ENCODE peak calls at places on chromosomes 7 and 10, in four cellular contexts. G is A549, S is WTC11, W is K562. L is an unnamed sample.

GRCh38 chr7:584122-584465 is 64.4 kb upstream of the PDGFA start:
- DNase-seq in W (no peak), S (no peak), G (no peak), L (no peak)

GRCh38 chr7:130940907-130941306 is 206.9 kb upstream of the KLF14 start:
- DNase-seq in S (no peak), W (no peak), G (no peak), L (no peak)

GRCh38 chr7:38905026-38905759 is 3.8 kb downstream of the VPS41 start:
- DNase-seq in W (no peak), G (no peak), S (no peak), L (no peak)

GRCh38 chr7:46153951-46154787 is 233.1 kb upstream of the IGFBP3 start:
- DNase-seq in W (no peak), G (peak), S (no peak), L (peak)

GRCh38 chr7:139886899-139887298 is 57.8 kb downstream of the TBXAS1 start:
- DNase-seq in S (no peak), W (no peak), G (no peak), L (no peak)

GRCh38 chr7:121153411-121153810 is 164.9 kb downstream of the CPED1 start:
- DNase-seq in W (no peak), G (no peak), S (no peak), L (no peak)

GRCh38 chr10:93505075-93505474 is 8.7 kb downstream of the CEP55 start:
- DNase-seq in G (no peak), W (no peak), S (no peak), L (no peak)

GRCh38 chr7:29177963-29178612 is 16.5 kb upstream of the CHN2 start:
- DNase-seq in S (no peak), W (no peak), G (no peak), L (no peak)

GRCh38 chr7:78326870-78327269 is 528.3 kb downstream of the PHTF2 start:
- DNase-seq in W (no peak), S (no peak), G (no peak), L (no peak)

GRCh38 chr7:107725138-107725740 is 18.7 kb upstream of the CBLL1 start:
- DNase-seq in W (peak), G (peak), S (peak), L (peak)

GRCh38 chr10:30398193-30398592 is 35.8 kb upstream of the MAP3K8 start:
- DNase-seq in G (no peak), W (no peak), S (no peak), L (no peak)

GRCh38 chr7:18175801-18176450 is 148.3 kb upstream of the PRPS1L1 start:
- DNase-seq in S (no peak), G (peak), W (peak), L (peak)

GRCh38 chr10:45422207-45422606 is 48.2 kb downstream of the ALOX5 start:
- DNase-seq in W (no peak), S (no peak), G (no peak), L (no peak)

GRCh38 chr7:20172736-20173334 is 44.3 kb downstream of the MACC1 start:
- DNase-seq in W (peak), S (peak), G (peak), L (peak)

GRCh38 chr10:97230146-97230545 is 44.4 kb upstream of the SLIT1 start:
- DNase-seq in W (no peak), G (no peak), S (no peak), L (no peak)
- TF ChIP-seq NR3C1 in W (no peak), G (no peak), S (no peak), L (no peak)

DNA sequence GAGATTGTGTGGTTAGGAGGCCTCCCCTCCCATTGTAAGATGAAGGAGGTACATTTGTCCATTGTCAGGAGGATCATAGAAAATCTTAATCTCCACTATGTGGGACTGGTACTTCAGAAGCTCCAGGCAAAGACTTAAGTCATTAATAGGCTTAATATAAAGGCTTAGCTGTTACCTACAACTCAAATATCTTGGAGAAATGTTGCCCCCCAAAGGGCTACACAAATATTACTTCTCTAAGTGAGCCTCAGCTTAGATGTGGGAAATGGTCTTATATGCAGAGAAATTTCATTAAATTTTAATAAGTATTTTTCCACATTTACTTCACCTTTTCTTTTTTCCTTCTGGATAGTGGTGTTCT is 27.2 kb downstream of the TAS2R41 start:
- DNase-seq in S (no peak), W (no peak), G (no peak), L (no peak)
- TF ChIP-seq NR3C1 in S (no peak), W (no peak), G (no peak), L (no peak)

DNA sequence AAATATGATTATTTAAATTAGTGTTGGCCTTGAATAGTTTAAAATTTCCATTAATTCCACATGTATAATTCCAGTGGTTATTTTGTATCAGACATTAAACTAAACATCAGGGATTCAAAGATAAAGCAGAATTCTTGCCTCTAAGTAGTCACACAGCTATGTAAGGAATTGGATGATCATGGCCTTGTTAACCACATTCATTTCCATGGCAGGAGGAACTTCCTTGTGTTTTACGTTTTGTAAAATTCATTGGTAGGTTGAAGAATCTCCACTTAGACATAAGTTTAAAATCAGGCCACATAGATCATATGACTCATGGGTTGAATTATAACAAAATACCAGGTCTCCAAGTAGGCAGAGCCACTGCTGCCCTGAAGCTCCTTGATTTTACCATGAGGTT is 289.7 kb downstream of the PLXDC2 start:
- DNase-seq in G (no peak), S (no peak), W (no peak), L (no peak)
- TF ChIP-seq NR3C1 in G (no peak), S (no peak), W (no peak), L (no peak)

GRCh38 chr7:36260481-36260880 is 107.4 kb downstream of the EEPD1 start:
- DNase-seq in W (no peak), G (no peak), S (no peak), L (no peak)
- TF ChIP-seq NR3C1 in W (no peak), G (no peak), S (no peak), L (no peak)

DNA sequence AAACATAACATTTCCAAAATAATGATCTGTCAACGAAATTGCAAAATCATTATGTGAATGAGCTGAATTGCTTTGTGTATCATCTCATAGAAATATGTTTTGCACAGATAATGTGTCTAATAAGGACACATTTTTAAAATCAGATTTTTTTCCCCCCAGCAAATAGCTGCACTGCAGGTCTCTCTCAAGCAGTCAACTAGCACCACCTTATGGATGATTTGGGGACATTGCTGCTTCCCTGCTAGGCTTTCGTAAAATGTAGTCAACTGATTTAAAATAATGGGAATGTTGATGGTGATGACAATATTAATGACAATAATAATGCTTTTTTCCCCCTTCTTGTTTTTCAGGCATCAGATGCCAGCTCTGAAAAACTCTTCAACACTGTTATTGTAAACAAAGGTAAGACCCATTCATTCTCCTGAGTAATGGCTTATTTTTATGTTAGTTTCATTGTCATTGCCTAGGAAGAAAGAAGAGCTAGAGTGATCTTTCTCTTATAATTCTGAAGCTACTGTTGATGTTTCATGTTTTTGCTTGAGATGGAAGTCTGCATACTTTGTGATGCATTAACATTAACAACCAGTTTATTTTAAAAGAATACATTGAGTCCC is 433.6 kb upstream of the GALNT17 start:
- DNase-seq in W (peak), S (no peak), G (peak), L (peak)
- TF ChIP-seq NR3C1 in W (no peak), S (no peak), G (no peak), L (no peak)

GRCh38 chr7:138116156-138116555 is 39.9 kb downstream of the AKR1D1 start:
- DNase-seq in W (no peak), G (peak), S (no peak), L (no peak)
- TF ChIP-seq NR3C1 in W (no peak), G (no peak), S (no peak), L (no peak)

GRCh38 chr7:151440799-151441443 is 980 bp upstream of the CRYGN start:
- DNase-seq in S (no peak), W (no peak), G (no peak), L (no peak)
- TF ChIP-seq NR3C1 in S (no peak), W (no peak), G (no peak), L (no peak)

DNA sequence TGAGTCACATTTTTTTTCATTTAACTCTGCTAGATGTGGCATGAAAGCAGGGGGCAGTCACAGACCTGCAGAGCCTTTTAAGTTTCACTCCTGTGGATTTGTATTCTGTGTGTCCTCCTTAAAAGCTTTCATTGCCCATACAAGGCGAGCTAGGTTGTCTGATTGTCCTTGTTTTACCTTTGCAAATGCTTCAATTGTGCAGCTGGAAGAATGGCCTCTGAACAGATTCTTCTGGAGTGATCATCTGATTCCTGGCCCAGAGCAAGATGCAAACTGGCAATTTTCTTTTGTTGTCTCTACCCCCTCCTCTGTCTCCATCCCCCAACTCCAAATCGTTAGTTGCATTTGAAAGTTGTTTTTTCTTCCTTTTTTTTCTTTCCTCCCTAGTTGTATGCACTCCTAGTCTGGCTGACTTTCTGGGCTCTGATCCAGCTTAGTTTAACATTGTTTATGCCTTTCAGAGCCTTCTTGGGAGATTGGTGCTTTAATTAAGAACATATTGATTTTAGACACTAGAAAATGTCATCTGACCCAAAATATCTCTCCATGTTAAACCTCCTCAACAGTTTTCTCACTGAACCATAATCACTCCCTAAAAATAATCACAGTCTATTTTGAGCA is 150.2 kb downstream of the REEP3 start:
- DNase-seq in S (no peak), G (no peak), W (no peak), L (no peak)
- TF ChIP-seq NR3C1 in S (no peak), G (no peak), W (no peak), L (no peak)

GRCh38 chr10:72846225-72846624 is 47.3 kb upstream of the OIT3 start:
- DNase-seq in G (peak), S (no peak), W (no peak), L (no peak)
- TF ChIP-seq NR3C1 in G (no peak), S (no peak), W (no peak), L (no peak)

GRCh38 chr10:48885376-48885775 is 54.3 kb downstream of the LRRC18 start:
- DNase-seq in G (peak), W (peak), S (peak), L (peak)
- TF ChIP-seq NR3C1 in G (no peak), W (no peak), S (no peak), L (no peak)